ENCODE peak calls at places on chromosomes 12 and 14, in eight cellular contexts. V, G, A, O, D, J, B and T are unnamed samples.

GRCh38 chr12:16607895-16608294 is 1.9 kb upstream of the LMO3 start:
- DNase-seq in B (no peak), D (no peak), O (no peak), A (no peak), G (no peak), V (no peak), J (no peak), T (no peak)

GRCh38 chr12:30126944-30127343 is 343.2 kb upstream of the TMTC1 start:
- DNase-seq in B (no peak), G (no peak), J (no peak), V (no peak), A (no peak), O (no peak), D (no peak), T (no peak)

GRCh38 chr14:104428333-104428851 is 151.2 kb upstream of the C14orf180 start:
- DNase-seq in J (no peak), B (no peak), A (no peak), V (no peak), G (no peak), O (no peak), D (no peak), T (no peak)

GRCh38 chr12:28872654-28873268 is 276.3 kb upstream of the FAR2 start:
- DNase-seq in B (no peak), V (no peak), O (peak; percentile 50), J (peak; percentile 42), A (peak; percentile 31), G (peak; percentile 65), D (no peak), T (peak; percentile 31)

GRCh38 chr12:67354966-67355365 is 85.8 kb downstream of the CAND1 start:
- DNase-seq in B (no peak), O (no peak), V (no peak), G (no peak), J (no peak), D (no peak), A (no peak), T (no peak)

GRCh38 chr12:124437621-124438414 is 129.6 kb downstream of the NCOR2 start:
- DNase-seq in G (no peak), J (no peak), A (no peak), V (no peak), D (no peak), O (no peak), B (no peak), T (no peak)

GRCh38 chr12:133057446-133057845 is 20.1 kb downstream of the ZNF84 start:
- DNase-seq in G (no peak), A (no peak), D (no peak), V (no peak), B (no peak), J (no peak), O (no peak), T (no peak)

GRCh38 chr12:108576660-108577234 is 14.4 kb downstream of the ISCU start:
- DNase-seq in V (no peak), G (no peak), J (no peak), O (peak; percentile 50), A (peak; percentile 3), D (no peak), B (no peak), T (no peak)

GRCh38 chr12:10012630-10013330 is 2.4 kb downstream of the CLEC12B start:
- DNase-seq in D (no peak), G (no peak), J (no peak), A (no peak), O (no peak), B (no peak), V (no peak), T (no peak)

GRCh38 chr14:93049867-93050331 is 65.8 kb downstream of the ITPK1 start:
- DNase-seq in B (no peak), A (no peak), V (no peak), J (no peak), D (no peak), O (no peak), G (no peak), T (no peak)

GRCh38 chr14:92994942-92995341 is 72.0 kb downstream of the CHGA start:
- DNase-seq in A (no peak), J (no peak), V (no peak), G (no peak), B (no peak), D (no peak), O (no peak), T (no peak)

GRCh38 chr12:48770756-48771155 is 18.1 kb downstream of the ADCY6 start:
- DNase-seq in O (no peak), B (no peak), G (no peak), A (no peak), V (no peak), D (no peak), J (no peak), T (no peak)

GRCh38 chr12:131006036-131006735 is 52.5 kb downstream of the ADGRD1 start:
- DNase-seq in J (no peak), B (no peak), V (no peak), G (no peak), D (no peak), O (no peak), A (no peak), T (no peak)

GRCh38 chr14:93302688-93303581 is 29.9 kb downstream of the BTBD7 start:
- DNase-seq in A (no peak), V (no peak), J (no peak), G (no peak), O (no peak), B (no peak), D (no peak), T (no peak)

GRCh38 chr12:115088328-115088994 is 404.5 kb upstream of the TBX3 start:
- DNase-seq in A (peak; percentile 91), G (no peak), J (no peak), O (no peak), D (no peak), V (no peak), B (no peak), T (no peak)

GRCh38 chr14:26282578-26282977 is 315.3 kb downstream of the NOVA1 start:
- DNase-seq in G (no peak), A (no peak), O (no peak), J (no peak), V (no peak), D (no peak), B (no peak), T (no peak)

GRCh38 chr14:83706555-83706954 is 1823.4 kb upstream of the FLRT2 start:
- DNase-seq in O (no peak), G (no peak), B (no peak), V (peak; percentile 15), J (no peak), D (no peak), A (no peak), T (no peak)

GRCh38 chr14:59576332-59577294 is at the start of gene CCDC175:
- DNase-seq in B (no peak), A (peak; percentile 81), G (peak; percentile 85), O (peak; percentile 71), D (peak; percentile 7), V (no peak), J (peak; percentile 92), T (peak; percentile 56)

GRCh38 chr12:64077922-64078321 is 144.2 kb downstream of the KICS2 start:
- DNase-seq in D (no peak), J (no peak), A (no peak), V (no peak), O (no peak), G (no peak), B (no peak), T (no peak)

GRCh38 chr12:96386794-96387193 is 13.4 kb downstream of the CDK17 start:
- DNase-seq in J (no peak), G (no peak), V (no peak), A (no peak), B (no peak), D (no peak), O (no peak), T (no peak)

GRCh38 chr12:106769078-106769477 is 5.4 kb upstream of the RIC8B start:
- DNase-seq in J (no peak), A (no peak), B (no peak), O (no peak), V (no peak), G (no peak), D (no peak), T (no peak)

GRCh38 chr12:23140710-23141109 is 515.7 kb downstream of the ETNK1 start:
- DNase-seq in G (no peak), B (no peak), J (no peak), D (no peak), V (no peak), A (no peak), O (no peak), T (no peak)

GRCh38 chr12:74537126-74537706 is 419 bp upstream of the ATXN7L3B start:
- DNase-seq in V (peak; percentile 31), J (no peak), B (no peak), D (peak; percentile 48), A (no peak), G (peak; percentile 71), O (peak; percentile 53), T (peak; percentile 70)

DNA sequence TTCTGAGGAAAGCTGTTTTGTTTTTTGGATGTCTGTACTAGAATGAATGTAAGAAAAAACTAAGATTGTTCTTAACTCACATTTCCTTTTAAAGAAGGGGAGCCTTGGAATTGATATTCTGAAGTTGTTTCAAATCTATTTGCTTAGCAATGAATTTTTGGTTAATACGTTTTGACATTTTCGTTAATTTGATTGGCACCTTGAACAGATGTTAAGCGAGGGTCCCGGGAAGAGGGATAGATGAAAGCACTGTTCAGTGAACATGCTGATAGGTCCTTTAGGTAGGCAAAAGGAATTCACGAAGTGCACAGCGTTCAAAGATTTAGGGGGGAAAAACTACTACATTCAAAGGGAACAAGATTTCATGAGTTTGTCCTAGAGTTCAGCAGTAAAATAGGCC is 1.7 kb downstream of the SLC39A9 start:
- DNase-seq in D (no peak), G (no peak), V (no peak), B (no peak), O (no peak), A (no peak), J (no peak), T (no peak)
- H3K4me3 ChIP-seq in D (peak overlapping the region; percentile 98), G (peak overlapping the region; percentile 86), V (peak overlapping the region; percentile 96), B (peak overlapping the region; percentile 95), O (peak overlapping the region; percentile 94), A (no peak overlapping the region), J (peak overlapping the region; percentile 89), T (no peak overlapping the region)

DNA sequence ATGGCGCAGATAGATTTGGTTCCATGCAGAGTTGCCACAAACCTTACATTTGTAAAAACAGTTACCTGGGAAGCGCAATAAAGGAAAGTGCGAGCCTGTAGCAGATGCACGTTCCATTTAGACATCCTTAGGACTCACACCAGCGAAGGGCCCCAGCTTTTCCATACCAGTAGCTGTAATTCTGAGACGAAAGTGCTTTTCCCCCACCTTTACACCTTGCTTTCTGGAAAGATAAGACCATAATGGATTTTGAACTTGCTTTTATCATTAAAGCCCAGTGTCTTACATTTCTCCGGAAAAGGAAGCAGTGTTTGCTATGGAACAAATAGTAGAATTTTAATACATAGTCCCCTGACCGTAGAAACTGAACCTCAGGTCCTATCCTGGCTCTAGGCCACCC is 616 bp upstream of the CCDC77 start:
- DNase-seq in G (no peak), B (no peak), J (no peak), V (no peak), D (no peak), O (no peak), A (no peak), T (no peak)
- H3K4me3 ChIP-seq in G (peak overlapping the region; percentile 93), B (peak overlapping the region; percentile 76), J (peak overlapping the region; percentile 92), V (peak overlapping the region; percentile 91), D (peak overlapping the region; percentile 52), O (peak overlapping the region; percentile 85), A (no peak overlapping the region), T (peak overlapping the region; percentile 72)

GRCh38 chr14:102525213-102526143 is 15.9 kb upstream of the ANKRD9 start:
- DNase-seq in J (peak; percentile 70), B (no peak), V (no peak), G (peak; percentile 28), O (peak; percentile 59), D (peak; percentile 27), A (peak; percentile 36), T (peak; percentile 48)
- H3K4me3 ChIP-seq in J (peak overlapping the region; percentile 33), B (peak overlapping the region; percentile 60), V (peak overlapping the region; percentile 59), G (peak overlapping the region; percentile 69), O (peak overlapping the region; percentile 75), D (peak overlapping the region; percentile 84), A (no peak overlapping the region), T (peak overlapping the region; percentile 84)

GRCh38 chr12:26830783-26831601 is 2.0 kb downstream of the ITPR2 start:
- DNase-seq in A (peak; percentile 53), B (no peak), J (no peak), V (no peak), G (no peak), D (no peak), O (no peak), T (no peak)
- H3K4me3 ChIP-seq in A (no peak overlapping the region), B (peak overlapping the region; percentile 27), J (peak overlapping the region; percentile 11), V (peak overlapping the region; percentile 25), G (peak overlapping the region; percentile 44), D (peak overlapping the region; percentile 79), O (peak overlapping the region; percentile 18), T (no peak overlapping the region)